ENCODE peak calls at places on chromosome 19, in eight cellular contexts. B is caudate nucleus; Q is B cell; H is amygdala; A is naive thymus-derived CD8-positive, alpha-beta T cell; I is stimulated activated CD4-positive, alpha-beta T cell treated with anti-CD3 and anti-CD28 coated beads, Interleukin-4, amount 100 ng/mL, for 4 hours; S is activated naive CD4-positive, alpha-beta T cell treated with Interleukin-2 at 50 U/mL for 16 hours; Y is fibroblast of mammary gland. W is an unnamed sample.

GRCh38 chr19:40191836-40192646 is 815 bp downstream of the MAP3K10 start:
- DNase-seq in Y (peak), Q (peak), B (no peak), S (peak), A (no peak), H (peak), I (peak), W (peak)

GRCh38 chr19:29587518-29587986 is 18.5 kb upstream of the POP4 start:
- DNase-seq in Y (peak), B (no peak), Q (no peak), I (peak), A (peak), S (peak), H (no peak), W (peak)

GRCh38 chr19:6811906-6812305 is 39.4 kb downstream of the VAV1 start:
- DNase-seq in A (no peak), H (no peak), Y (peak), S (no peak), I (no peak), B (peak), Q (no peak), W (peak)

GRCh38 chr19:44515031-44515430 is 14.4 kb downstream of the CEACAM20 start:
- DNase-seq in H (no peak), A (no peak), B (no peak), Y (no peak), I (no peak), Q (no peak), S (no peak), W (no peak)

GRCh38 chr19:4722671-4723464 is 774 bp downstream of the DPP9 start:
- DNase-seq in A (no peak), Q (no peak), Y (peak), S (peak), I (peak), H (peak), B (no peak), W (peak)

GRCh38 chr19:38713227-38713649 is 31.0 kb downstream of the CAPN12 start:
- DNase-seq in H (peak), S (no peak), I (no peak), Y (peak), B (no peak), A (no peak), Q (no peak), W (peak)

GRCh38 chr19:32896516-32897214 is 27.1 kb upstream of the SLC7A9 start:
- DNase-seq in B (no peak), A (no peak), I (no peak), H (no peak), S (no peak), Q (no peak), Y (peak), W (peak)

GRCh38 chr19:2446390-2446789 is 10.4 kb downstream of the LMNB2 start:
- DNase-seq in B (no peak), Q (peak), A (no peak), S (no peak), I (no peak), H (no peak), Y (no peak), W (no peak)

GRCh38 chr19:11995174-11995573 is 30.3 kb downstream of the ZNF763 start:
- DNase-seq in I (no peak), H (no peak), A (no peak), S (no peak), Y (peak), B (no peak), Q (no peak), W (peak)